ENCODE peak calls at places on chromosomes 11 and 22, in seven cellular contexts. L is NCI-H1092; I is caudate nucleus; R is activated naive CD4-positive, alpha-beta T cell; M is NCI-H345; T is kidney epithelial cell; V is NCI-H524 treated with DMSO at 0.1 percent for 48 hours. E is an unnamed sample.

GRCh38 chr11:96744697-96745096 is 354.9 kb downstream of the JRKL start:
- DNase-seq in L (no peak), I (no peak), R (no peak), M (no peak), T (no peak), V (no peak), E (no peak)

GRCh38 chr22:44091021-44091721 is 67.1 kb downstream of the PARVB start:
- DNase-seq in L (no peak), I (peak; percentile 65), R (no peak), M (no peak), T (no peak), V (no peak), E (no peak)

GRCh38 chr22:18970180-18970947 is 34.3 kb upstream of the PRODH start:
- DNase-seq in L (peak; percentile 13), I (no peak), R (no peak), M (peak; percentile 19), T (no peak), V (no peak), E (no peak)

GRCh38 chr22:43005106-43005505 is 9.8 kb downstream of the PACSIN2 start:
- DNase-seq in L (no peak), I (no peak), R (no peak), M (no peak), T (no peak), V (no peak), E (no peak)

GRCh38 chr11:905952-906351 is 4.7 kb downstream of the CHID1 start:
- DNase-seq in L (no peak), I (no peak), R (no peak), M (no peak), T (no peak), V (no peak), E (no peak)

GRCh38 chr11:67289651-67290479 is 762 bp downstream of the ANKRD13D start:
- DNase-seq in L (no peak), I (no peak), R (no peak), M (no peak), T (no peak), V (no peak), E (no peak)

GRCh38 chr11:73645972-73646631 is at the start of gene PLEKHB1:
- DNase-seq in L (no peak), I (no peak), R (no peak), M (no peak), T (no peak), V (no peak), E (no peak)

GRCh38 chr22:50281384-50281760 is 11.2 kb upstream of the MAPK11 start:
- DNase-seq in L (no peak), I (no peak), R (no peak), M (no peak), T (no peak), V (no peak), E (no peak)

GRCh38 chr11:59777104-59777503 is 21.9 kb downstream of the STX3 start:
- DNase-seq in L (no peak), I (no peak), R (no peak), M (no peak), T (no peak), V (no peak), E (no peak)

GRCh38 chr11:131064373-131064991 is 148.2 kb upstream of the SNX19 start:
- DNase-seq in L (peak; percentile 40), I (peak; percentile 48), R (no peak), M (peak; percentile 40), T (peak; percentile 16), V (no peak), E (no peak)

GRCh38 chr22:46815896-46816721 is 53.7 kb downstream of the TBC1D22A start:
- DNase-seq in L (no peak), I (no peak), R (no peak), M (no peak), T (no peak), V (no peak), E (no peak)

GRCh38 chr11:15371533-15371932 is 256.8 kb downstream of the INSC start:
- DNase-seq in L (no peak), I (no peak), R (no peak), M (no peak), T (no peak), V (no peak), E (no peak)

GRCh38 chr22:50008151-50009040 is 4.2 kb downstream of the IL17REL start:
- DNase-seq in L (peak; percentile 25), I (no peak), R (no peak), M (peak; percentile 90), T (no peak), V (no peak), E (no peak)

GRCh38 chr11:36356201-36356600 is 60.1 kb downstream of the PRR5L start:
- DNase-seq in L (no peak), I (no peak), R (no peak), M (no peak), T (no peak), V (no peak), E (no peak)

GRCh38 chr11:75400110-75400865 is 970 bp downstream of the RPS3 start:
- DNase-seq in L (no peak), I (no peak), R (no peak), M (no peak), T (no peak), V (no peak), E (no peak)